ENCODE peak calls at places on chromosome 4, in nine cellular contexts. One of them, this sample, is unnamed.

GRCh38 chr4:8188743-8189550 is 10.1 kb upstream of the SH3TC1 start:
- DNase-seq in kidney: peak; percentile 92
- DNase-seq in thoracic aorta: no peak
- DNase-seq in cardiac muscle cell: peak; percentile 71
- DNase-seq in stomach: peak; percentile 82
- DNase-seq in astrocyte of the spinal cord: no peak
- DNase-seq in OCI-LY7: no peak
- DNase-seq in HL-60: no peak
- DNase-seq in lung: peak; percentile 72
- DNase-seq in this sample: peak; percentile 67

GRCh38 chr4:28167411-28167810 is 1306.8 kb downstream of the STIM2 start:
- DNase-seq in cardiac muscle cell: no peak
- DNase-seq in thoracic aorta: no peak
- DNase-seq in kidney: no peak
- DNase-seq in HL-60: no peak
- DNase-seq in lung: no peak
- DNase-seq in astrocyte of the spinal cord: no peak
- DNase-seq in OCI-LY7: no peak
- DNase-seq in stomach: peak; percentile 44
- DNase-seq in this sample: no peak

GRCh38 chr4:145808021-145808650 is 128.2 kb downstream of the C4orf51 start:
- DNase-seq in astrocyte of the spinal cord: peak; percentile 96
- DNase-seq in thoracic aorta: no peak
- DNase-seq in kidney: no peak
- DNase-seq in OCI-LY7: no peak
- DNase-seq in stomach: no peak
- DNase-seq in HL-60: no peak
- DNase-seq in cardiac muscle cell: peak; percentile 89
- DNase-seq in lung: no peak
- DNase-seq in this sample: peak; percentile 97

GRCh38 chr4:69066945-69067344 is 29.3 kb upstream of the UGT2B7 start:
- DNase-seq in OCI-LY7: no peak
- DNase-seq in HL-60: no peak
- DNase-seq in astrocyte of the spinal cord: peak; percentile 28
- DNase-seq in stomach: no peak
- DNase-seq in cardiac muscle cell: peak; percentile 9
- DNase-seq in thoracic aorta: no peak
- DNase-seq in kidney: no peak
- DNase-seq in lung: no peak
- DNase-seq in this sample: peak; percentile 61

GRCh38 chr4:138910914-138911336 is 104.7 kb upstream of the NOCT start:
- DNase-seq in lung: peak; percentile 78
- DNase-seq in stomach: peak; percentile 72
- DNase-seq in OCI-LY7: no peak
- DNase-seq in thoracic aorta: peak; percentile 25
- DNase-seq in astrocyte of the spinal cord: peak; percentile 88
- DNase-seq in kidney: peak; percentile 85
- DNase-seq in cardiac muscle cell: peak; percentile 93
- DNase-seq in HL-60: no peak
- DNase-seq in this sample: peak; percentile 94

GRCh38 chr4:76882630-76883029 is 15.3 kb downstream of the SOWAHB start:
- DNase-seq in HL-60: no peak
- DNase-seq in astrocyte of the spinal cord: no peak
- DNase-seq in thoracic aorta: no peak
- DNase-seq in OCI-LY7: no peak
- DNase-seq in lung: no peak
- DNase-seq in cardiac muscle cell: no peak
- DNase-seq in kidney: no peak
- DNase-seq in stomach: no peak
- DNase-seq in this sample: no peak

GRCh38 chr4:80138556-80139538 is 58.5 kb upstream of the PRDM8 start:
- DNase-seq in HL-60: peak; percentile 44
- DNase-seq in cardiac muscle cell: peak; percentile 33
- DNase-seq in kidney: no peak
- DNase-seq in OCI-LY7: no peak
- DNase-seq in astrocyte of the spinal cord: peak; percentile 53
- DNase-seq in thoracic aorta: no peak
- DNase-seq in stomach: no peak
- DNase-seq in lung: no peak
- DNase-seq in this sample: peak; percentile 79

GRCh38 chr4:117773067-117773946 is 261.0 kb upstream of the NDST3 start:
- DNase-seq in OCI-LY7: no peak
- DNase-seq in kidney: no peak
- DNase-seq in astrocyte of the spinal cord: no peak
- DNase-seq in cardiac muscle cell: no peak
- DNase-seq in lung: no peak
- DNase-seq in thoracic aorta: no peak
- DNase-seq in stomach: peak; percentile 42
- DNase-seq in HL-60: no peak
- DNase-seq in this sample: no peak

GRCh38 chr4:123890889-123891288 is 494.3 kb downstream of the SPRY1 start:
- DNase-seq in astrocyte of the spinal cord: no peak
- DNase-seq in lung: no peak
- DNase-seq in thoracic aorta: no peak
- DNase-seq in OCI-LY7: no peak
- DNase-seq in kidney: no peak
- DNase-seq in HL-60: no peak
- DNase-seq in stomach: no peak
- DNase-seq in cardiac muscle cell: no peak
- DNase-seq in this sample: no peak

GRCh38 chr4:8528713-8529112 is 51.5 kb upstream of the GPR78 start:
- DNase-seq in cardiac muscle cell: peak; percentile 35
- DNase-seq in OCI-LY7: no peak
- DNase-seq in thoracic aorta: no peak
- DNase-seq in stomach: no peak
- DNase-seq in HL-60: no peak
- DNase-seq in kidney: no peak
- DNase-seq in astrocyte of the spinal cord: peak; percentile 78
- DNase-seq in lung: no peak
- DNase-seq in this sample: peak; percentile 26

GRCh38 chr4:113358784-113359183 is 309.3 kb downstream of the ANK2 start:
- DNase-seq in cardiac muscle cell: peak; percentile 18
- DNase-seq in stomach: no peak
- DNase-seq in HL-60: no peak
- DNase-seq in astrocyte of the spinal cord: no peak
- DNase-seq in OCI-LY7: peak; percentile 3
- DNase-seq in lung: no peak
- DNase-seq in thoracic aorta: no peak
- DNase-seq in kidney: no peak
- DNase-seq in this sample: peak; percentile 24

GRCh38 chr4:110348711-110349383 is 127.1 kb upstream of the ENPEP start:
- DNase-seq in thoracic aorta: no peak
- DNase-seq in HL-60: no peak
- DNase-seq in lung: no peak
- DNase-seq in cardiac muscle cell: no peak
- DNase-seq in OCI-LY7: no peak
- DNase-seq in astrocyte of the spinal cord: no peak
- DNase-seq in kidney: no peak
- DNase-seq in stomach: no peak
- DNase-seq in this sample: no peak

GRCh38 chr4:172998527-172999469 is 169.8 kb upstream of the GALNT7 start:
- DNase-seq in HL-60: no peak
- DNase-seq in lung: no peak
- DNase-seq in kidney: no peak
- DNase-seq in thoracic aorta: no peak
- DNase-seq in OCI-LY7: no peak
- DNase-seq in cardiac muscle cell: peak; percentile 66
- DNase-seq in stomach: no peak
- DNase-seq in astrocyte of the spinal cord: peak; percentile 88
- DNase-seq in this sample: peak; percentile 95

GRCh38 chr4:55468724-55469123 is 73.0 kb downstream of the TMEM165 start:
- DNase-seq in OCI-LY7: no peak
- DNase-seq in kidney: no peak
- DNase-seq in lung: no peak
- DNase-seq in astrocyte of the spinal cord: peak; percentile 76
- DNase-seq in HL-60: no peak
- DNase-seq in thoracic aorta: no peak
- DNase-seq in cardiac muscle cell: peak; percentile 52
- DNase-seq in stomach: no peak
- DNase-seq in this sample: peak; percentile 75

GRCh38 chr4:687048-687974 is 1.6 kb downstream of the SLC49A3 start:
- DNase-seq in lung: peak; percentile 88
- DNase-seq in OCI-LY7: no peak
- DNase-seq in cardiac muscle cell: peak; percentile 89
- DNase-seq in HL-60: peak; percentile 71
- DNase-seq in astrocyte of the spinal cord: peak; percentile 78
- DNase-seq in kidney: peak; percentile 95
- DNase-seq in thoracic aorta: peak; percentile 70
- DNase-seq in stomach: peak; percentile 90
- DNase-seq in this sample: peak; percentile 95

GRCh38 chr4:688695-689497 is at the start of gene SLC49A3:
- DNase-seq in OCI-LY7: no peak
- DNase-seq in HL-60: no peak
- DNase-seq in astrocyte of the spinal cord: no peak
- DNase-seq in lung: no peak
- DNase-seq in stomach: peak; percentile 53
- DNase-seq in kidney: peak; percentile 82
- DNase-seq in thoracic aorta: no peak
- DNase-seq in cardiac muscle cell: peak; percentile 30
- DNase-seq in this sample: no peak

GRCh38 chr4:686371-687040 is 2.4 kb downstream of the SLC49A3 start:
- DNase-seq in OCI-LY7: no peak
- DNase-seq in astrocyte of the spinal cord: no peak
- DNase-seq in kidney: peak; percentile 78
- DNase-seq in HL-60: no peak
- DNase-seq in lung: no peak
- DNase-seq in thoracic aorta: no peak
- DNase-seq in cardiac muscle cell: no peak
- DNase-seq in stomach: no peak
- DNase-seq in this sample: no peak

GRCh38 chr4:689498-690122 is 659 bp upstream of the SLC49A3 start:
- DNase-seq in astrocyte of the spinal cord: no peak
- DNase-seq in kidney: peak; percentile 63
- DNase-seq in cardiac muscle cell: no peak
- DNase-seq in OCI-LY7: no peak
- DNase-seq in stomach: no peak
- DNase-seq in thoracic aorta: no peak
- DNase-seq in HL-60: no peak
- DNase-seq in lung: no peak
- DNase-seq in this sample: no peak

DNA sequence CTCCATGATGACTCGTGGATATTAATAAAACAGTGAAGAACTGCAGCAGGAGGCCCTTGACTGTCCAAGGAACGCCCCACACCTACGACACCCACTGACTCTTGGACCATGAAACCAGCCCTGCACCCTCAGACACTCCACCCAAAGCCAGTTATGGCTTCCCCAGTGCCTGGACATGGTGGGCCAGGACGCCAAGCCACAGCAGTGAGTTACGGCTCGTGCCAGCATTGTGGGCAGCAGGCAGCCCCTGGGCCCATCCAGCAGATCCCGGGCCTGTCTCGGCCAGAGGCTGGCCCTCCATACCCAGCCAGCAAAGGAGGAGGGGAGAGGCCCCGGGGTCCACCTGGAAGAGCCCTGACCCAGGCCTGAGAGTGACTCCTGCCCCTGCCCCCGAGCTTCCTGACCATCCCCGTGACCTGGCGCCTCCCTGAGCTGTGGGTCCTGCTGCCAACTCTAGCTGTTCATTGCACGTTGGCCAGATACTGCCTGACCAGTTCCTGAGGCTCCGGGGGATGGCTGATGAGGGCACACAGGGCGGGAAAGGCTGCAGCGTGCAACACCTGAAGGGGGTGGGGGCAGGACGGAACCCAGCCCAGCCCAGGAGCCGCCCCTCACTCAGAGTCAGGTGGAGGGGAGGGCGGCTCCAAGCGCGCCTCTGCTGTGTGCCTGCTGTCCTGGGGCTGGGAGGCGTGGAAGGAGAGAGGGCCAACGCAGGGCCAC is 816 bp downstream of the SLC49A3 start:
- DNase-seq in HL-60: no peak
- DNase-seq in OCI-LY7: no peak
- DNase-seq in thoracic aorta: no peak
- DNase-seq in stomach: peak; percentile 49
- DNase-seq in astrocyte of the spinal cord: no peak
- DNase-seq in cardiac muscle cell: no peak
- DNase-seq in kidney: peak; percentile 85
- DNase-seq in lung: no peak
- DNase-seq in this sample: no peak
- H3K4me3 ChIP-seq in HL-60: no peak overlapping the region
- H3K4me3 ChIP-seq in OCI-LY7: no peak overlapping the region
- H3K4me3 ChIP-seq in thoracic aorta: peak overlapping the region; percentile 75
- H3K4me3 ChIP-seq in stomach: peak overlapping the region; percentile 46
- H3K4me3 ChIP-seq in astrocyte of the spinal cord: peak overlapping the region; percentile 29
- H3K4me3 ChIP-seq in cardiac muscle cell: no peak overlapping the region
- H3K4me3 ChIP-seq in kidney: no peak overlapping the region
- H3K4me3 ChIP-seq in lung: peak overlapping the region; percentile 57
- H3K4me3 ChIP-seq in this sample: peak overlapping the region; percentile 47

DNA sequence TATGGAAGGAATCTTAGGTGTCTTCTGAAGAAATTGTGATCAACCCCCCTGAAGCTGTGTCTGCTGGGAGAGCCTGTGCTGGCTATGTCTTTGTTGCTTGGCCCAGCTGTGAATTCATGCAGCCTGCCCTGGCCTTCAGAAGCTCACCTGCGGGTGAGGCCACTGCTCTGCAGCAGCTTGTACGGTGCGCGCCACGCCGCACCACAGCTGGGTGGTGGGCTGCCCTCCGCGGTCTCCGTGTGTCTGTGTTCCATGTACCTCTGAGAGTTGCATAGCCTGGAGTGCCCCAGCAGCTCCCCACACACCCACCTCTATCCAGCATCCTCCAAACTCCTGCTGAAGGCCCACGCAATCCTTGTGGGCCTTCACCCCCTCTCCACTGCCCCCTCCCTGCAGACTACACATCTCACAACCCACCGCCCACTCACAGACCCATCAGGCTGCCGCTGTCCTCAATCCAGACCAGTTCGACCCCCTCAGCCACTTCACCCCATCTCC is 65.6 kb downstream of the ENPP6 start:
- DNase-seq in cardiac muscle cell: no peak
- DNase-seq in kidney: no peak
- DNase-seq in lung: no peak
- DNase-seq in stomach: no peak
- DNase-seq in HL-60: no peak
- DNase-seq in OCI-LY7: no peak
- DNase-seq in thoracic aorta: no peak
- DNase-seq in astrocyte of the spinal cord: no peak
- DNase-seq in this sample: no peak
- TF ChIP-seq CTCF in cardiac muscle cell: no peak
- TF ChIP-seq CTCF in kidney: no peak
- TF ChIP-seq CTCF in lung: no peak
- TF ChIP-seq CTCF in stomach: no peak
- TF ChIP-seq CTCF in HL-60: no peak
- TF ChIP-seq CTCF in OCI-LY7: no peak
- TF ChIP-seq CTCF in thoracic aorta: no peak
- TF ChIP-seq CTCF in astrocyte of the spinal cord: no peak
- TF ChIP-seq CTCF in this sample: no peak

GRCh38 chr4:99404595-99405287 is 30.4 kb downstream of the ADH7 start:
- DNase-seq in astrocyte of the spinal cord: peak; percentile 93
- DNase-seq in thoracic aorta: no peak
- DNase-seq in cardiac muscle cell: peak; percentile 90
- DNase-seq in lung: no peak
- DNase-seq in HL-60: no peak
- DNase-seq in stomach: no peak
- DNase-seq in OCI-LY7: no peak
- DNase-seq in kidney: no peak
- DNase-seq in this sample: peak; percentile 87
- H3K4me3 ChIP-seq in astrocyte of the spinal cord: no peak overlapping the region
- H3K4me3 ChIP-seq in thoracic aorta: no peak overlapping the region
- H3K4me3 ChIP-seq in cardiac muscle cell: no peak overlapping the region
- H3K4me3 ChIP-seq in lung: no peak overlapping the region
- H3K4me3 ChIP-seq in HL-60: no peak overlapping the region
- H3K4me3 ChIP-seq in stomach: no peak overlapping the region
- H3K4me3 ChIP-seq in OCI-LY7: no peak overlapping the region
- H3K4me3 ChIP-seq in kidney: no peak overlapping the region
- H3K4me3 ChIP-seq in this sample: no peak overlapping the region

GRCh38 chr4:127574643-127575042 is 58.1 kb upstream of the INTU start:
- DNase-seq in kidney: no peak
- DNase-seq in thoracic aorta: no peak
- DNase-seq in OCI-LY7: no peak
- DNase-seq in astrocyte of the spinal cord: no peak
- DNase-seq in lung: no peak
- DNase-seq in stomach: no peak
- DNase-seq in cardiac muscle cell: no peak
- DNase-seq in HL-60: no peak
- DNase-seq in this sample: no peak
- TF ChIP-seq CTCF in kidney: no peak
- TF ChIP-seq CTCF in thoracic aorta: no peak
- TF ChIP-seq CTCF in OCI-LY7: no peak
- TF ChIP-seq CTCF in astrocyte of the spinal cord: no peak
- TF ChIP-seq CTCF in lung: no peak
- TF ChIP-seq CTCF in stomach: no peak
- TF ChIP-seq CTCF in cardiac muscle cell: no peak
- TF ChIP-seq CTCF in HL-60: no peak
- TF ChIP-seq CTCF in this sample: no peak